ENCODE peak calls at places on chromosomes 7 and 10, in ten cellular contexts. F, T, W, S, Q, Y, P, A, D and U are unnamed samples.

GRCh38 chr7:127897704-127898454 is 133.4 kb downstream of the LRRC4 start:
- DNase-seq in F (no peak), T (no peak), W (no peak), S (no peak), Q (no peak), Y (no peak), P (no peak), A (no peak), D (peak), U (no peak)

GRCh38 chr10:97228775-97229157 is 43.0 kb upstream of the SLIT1 start:
- DNase-seq in F (no peak), T (no peak), W (no peak), S (no peak), Q (no peak), Y (no peak), P (no peak), A (no peak), D (no peak), U (no peak)

GRCh38 chr10:45660876-45661411 is 11.6 kb downstream of the ZFAND4 start:
- DNase-seq in F (no peak), T (no peak), W (no peak), S (no peak), Q (no peak), Y (no peak), P (no peak), A (peak), D (no peak), U (no peak)

GRCh38 chr10:98400482-98400881 is 14.5 kb downstream of the PYROXD2 start:
- DNase-seq in F (no peak), T (no peak), W (no peak), S (no peak), Q (no peak), Y (no peak), P (no peak), A (no peak), D (no peak), U (no peak)

GRCh38 chr10:94308866-94309265 is 53.9 kb downstream of the NOC3L start:
- DNase-seq in F (no peak), T (no peak), W (no peak), S (no peak), Q (no peak), Y (no peak), P (no peak), A (no peak), D (no peak), U (no peak)

GRCh38 chr7:41425926-41426325 is 277.0 kb downstream of the INHBA start:
- DNase-seq in F (no peak), T (no peak), W (no peak), S (no peak), Q (no peak), Y (no peak), P (no peak), A (no peak), D (no peak), U (no peak)

GRCh38 chr10:63722537-63722936 is 201.3 kb downstream of the REEP3 start:
- DNase-seq in F (peak), T (no peak), W (peak), S (no peak), Q (no peak), Y (no peak), P (no peak), A (no peak), D (no peak), U (peak)

GRCh38 chr10:19347592-19347991 is 299.0 kb downstream of the MALRD1 start:
- DNase-seq in F (no peak), T (no peak), W (no peak), S (peak), Q (no peak), Y (peak), P (no peak), A (no peak), D (no peak), U (no peak)

GRCh38 chr7:145692237-145692950 is 424.2 kb upstream of the CNTNAP2 start:
- DNase-seq in F (no peak), T (no peak), W (no peak), S (no peak), Q (no peak), Y (no peak), P (no peak), A (no peak), D (no peak), U (no peak)

GRCh38 chr7:93228302-93228701 is 2.0 kb upstream of the HEPACAM2 start:
- DNase-seq in F (no peak), T (no peak), W (peak), S (peak), Q (no peak), Y (peak), P (no peak), A (peak), D (no peak), U (no peak)

GRCh38 chr10:116183733-116184447 is 89.1 kb downstream of the GFRA1 start:
- DNase-seq in F (no peak), T (no peak), W (no peak), S (no peak), Q (peak), Y (no peak), P (no peak), A (no peak), D (no peak), U (peak)

GRCh38 chr10:52652431-52653220 is 120.0 kb downstream of the MBL2 start:
- DNase-seq in F (no peak), T (no peak), W (no peak), S (no peak), Q (no peak), Y (no peak), P (no peak), A (no peak), D (peak), U (no peak)

GRCh38 chr7:155954550-155955366 is 142.5 kb upstream of the SHH start:
- DNase-seq in F (no peak), T (no peak), W (no peak), S (no peak), Q (no peak), Y (no peak), P (no peak), A (no peak), D (no peak), U (no peak)

GRCh38 chr10:77192402-77192801 is 445.2 kb downstream of the KCNMA1 start:
- DNase-seq in F (no peak), T (no peak), W (no peak), S (no peak), Q (no peak), Y (no peak), P (no peak), A (no peak), D (no peak), U (no peak)
- H3K27ac ChIP-seq in F (no peak), T (no peak), W (peak), S (no peak), Q (peak), Y (no peak), P (no peak), A (no peak), D (no peak), U (no peak)

GRCh38 chr7:31758770-31759169 is 71.8 kb downstream of the PPP1R17 start:
- DNase-seq in F (no peak), T (no peak), W (no peak), S (no peak), Q (no peak), Y (no peak), P (no peak), A (no peak), D (no peak), U (no peak)

GRCh38 chr7:31763548-31763947 is 76.5 kb downstream of the PPP1R17 start:
- DNase-seq in F (no peak), T (no peak), W (no peak), S (no peak), Q (no peak), Y (no peak), P (no peak), A (no peak), D (no peak), U (no peak)

GRCh38 chr7:31767686-31768358 is 80.8 kb downstream of the PPP1R17 start:
- DNase-seq in F (no peak), T (no peak), W (no peak), S (peak), Q (no peak), Y (no peak), P (no peak), A (no peak), D (no peak), U (no peak)

GRCh38 chr7:31761646-31762045 is 74.6 kb downstream of the PPP1R17 start:
- DNase-seq in F (peak), T (no peak), W (no peak), S (no peak), Q (no peak), Y (no peak), P (no peak), A (no peak), D (no peak), U (peak)

DNA sequence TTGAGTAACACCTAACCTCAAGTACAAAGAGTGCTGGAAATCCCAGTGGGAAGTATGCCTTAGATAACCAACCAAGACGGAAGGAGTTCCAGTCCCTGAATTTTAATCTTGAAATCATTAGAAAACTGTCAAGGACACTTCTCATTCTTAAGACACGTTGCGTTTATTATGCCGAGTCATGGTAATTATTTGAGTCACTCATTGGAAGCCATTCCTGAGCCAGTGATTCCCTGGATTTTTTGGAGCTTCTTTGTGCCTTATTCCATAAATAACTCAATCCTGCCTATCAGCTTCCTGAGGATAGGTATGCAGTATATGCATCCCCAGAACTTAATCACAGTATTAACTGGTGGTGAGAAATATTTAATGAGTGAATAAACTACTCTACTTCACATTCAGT is 77.4 kb downstream of the PPP1R17 start:
- DNase-seq in F (no peak), T (no peak), W (no peak), S (no peak), Q (no peak), Y (no peak), P (no peak), A (no peak), D (no peak), U (no peak)
- H3K27ac ChIP-seq in F (no peak), T (no peak), W (no peak), S (no peak), Q (no peak), Y (no peak), P (no peak), A (no peak), D (no peak), U (no peak)

GRCh38 chr10:91076991-91077548 is 143.4 kb upstream of the PCGF5 start:
- DNase-seq in F (no peak), T (no peak), W (no peak), S (no peak), Q (peak), Y (no peak), P (no peak), A (no peak), D (no peak), U (no peak)
- H3K27ac ChIP-seq in F (peak), T (no peak), W (peak), S (no peak), Q (no peak), Y (no peak), P (peak), A (no peak), D (no peak), U (peak)

GRCh38 chr10:100516847-100517246 is 2.8 kb downstream of the SEC31B start:
- DNase-seq in F (peak), T (no peak), W (no peak), S (no peak), Q (no peak), Y (peak), P (no peak), A (no peak), D (no peak), U (no peak)

GRCh38 chr10:100522107-100522811 is 2.6 kb upstream of the SEC31B start:
- DNase-seq in F (no peak), T (no peak), W (no peak), S (no peak), Q (no peak), Y (no peak), P (no peak), A (no peak), D (no peak), U (no peak)

GRCh38 chr10:100520811-100521210 is 1.1 kb upstream of the SEC31B start:
- DNase-seq in F (no peak), T (no peak), W (no peak), S (no peak), Q (no peak), Y (no peak), P (no peak), A (no peak), D (no peak), U (no peak)

GRCh38 chr10:100518761-100519241 is 860 bp downstream of the SEC31B start:
- DNase-seq in F (peak), T (peak), W (peak), S (peak), Q (peak), Y (peak), P (peak), A (peak), D (peak), U (peak)

DNA sequence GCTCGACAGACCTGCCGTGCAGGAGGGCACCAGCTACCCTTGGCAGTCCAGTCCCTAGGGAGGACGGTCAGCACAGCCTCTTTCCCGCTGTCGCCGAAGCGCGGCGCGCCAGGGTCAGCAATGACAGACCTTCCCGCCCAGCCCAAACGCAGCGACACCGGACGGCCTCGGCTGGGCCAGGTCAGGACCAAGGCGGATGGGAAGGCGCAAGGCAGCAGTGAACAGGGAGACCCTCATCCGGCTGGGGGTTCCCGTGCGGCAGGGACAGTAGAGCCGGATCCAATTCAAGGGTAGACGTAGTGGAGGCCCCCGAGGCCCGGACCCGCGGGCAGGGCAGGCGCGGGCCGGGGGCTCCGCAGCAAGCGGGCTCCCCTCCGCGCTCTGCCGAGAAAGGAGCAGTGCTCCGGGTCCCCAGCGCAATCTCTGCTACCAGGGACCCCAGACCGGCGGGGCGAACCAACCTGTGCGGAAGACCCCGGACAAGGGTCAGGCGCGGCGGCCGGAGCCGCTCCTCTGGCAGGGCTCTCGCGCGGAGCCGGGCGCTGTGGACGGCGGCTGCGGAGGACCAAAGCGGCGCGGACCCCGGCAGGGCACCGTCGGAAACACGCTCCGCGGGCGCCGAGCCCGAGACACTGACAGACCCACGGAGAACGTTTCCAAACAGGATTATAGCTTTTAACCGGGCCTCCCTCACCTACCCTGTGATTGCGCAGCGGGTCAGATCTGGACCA is at the start of gene SEC31B:
- DNase-seq in F (peak), T (no peak), W (no peak), S (peak), Q (peak), Y (peak), P (no peak), A (no peak), D (no peak), U (peak)
- H3K27ac ChIP-seq in F (peak), T (no peak), W (no peak), S (no peak), Q (no peak), Y (no peak), P (no peak), A (no peak), D (no peak), U (peak)

DNA sequence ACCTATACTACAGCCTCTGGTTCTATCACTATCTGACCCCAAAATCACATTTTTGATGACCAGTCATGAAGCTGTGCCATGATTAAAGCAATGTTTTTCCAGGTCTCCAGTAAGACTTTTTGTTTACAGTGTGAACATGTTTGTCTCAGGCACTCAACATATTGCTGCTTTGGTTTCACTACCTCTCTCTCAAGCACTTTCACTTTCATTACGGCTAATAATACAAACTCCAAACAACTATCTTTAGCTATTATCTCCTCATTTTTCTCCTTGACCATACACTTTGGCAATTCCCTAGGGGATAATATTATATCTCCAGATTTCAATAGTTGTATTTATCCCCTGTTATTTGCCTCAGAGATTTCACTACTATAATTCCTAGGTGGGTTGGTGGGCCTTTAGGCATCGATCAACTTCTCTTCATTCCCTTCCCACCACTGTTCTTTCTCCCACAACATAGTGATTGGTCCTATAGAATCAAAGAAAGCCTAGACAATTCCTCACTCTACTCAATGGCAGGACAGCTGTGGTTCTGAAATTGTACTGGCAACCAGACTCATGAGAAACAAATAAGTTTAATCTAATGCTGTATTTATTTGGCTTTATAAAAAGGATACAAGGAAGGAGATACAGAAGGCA is 261.4 kb upstream of the ZWINT start:
- DNase-seq in F (no peak), T (no peak), W (no peak), S (no peak), Q (no peak), Y (no peak), P (no peak), A (peak), D (no peak), U (no peak)
- H3K27ac ChIP-seq in F (no peak), T (no peak), W (no peak), S (no peak), Q (peak), Y (no peak), P (no peak), A (peak), D (no peak), U (no peak)

DNA sequence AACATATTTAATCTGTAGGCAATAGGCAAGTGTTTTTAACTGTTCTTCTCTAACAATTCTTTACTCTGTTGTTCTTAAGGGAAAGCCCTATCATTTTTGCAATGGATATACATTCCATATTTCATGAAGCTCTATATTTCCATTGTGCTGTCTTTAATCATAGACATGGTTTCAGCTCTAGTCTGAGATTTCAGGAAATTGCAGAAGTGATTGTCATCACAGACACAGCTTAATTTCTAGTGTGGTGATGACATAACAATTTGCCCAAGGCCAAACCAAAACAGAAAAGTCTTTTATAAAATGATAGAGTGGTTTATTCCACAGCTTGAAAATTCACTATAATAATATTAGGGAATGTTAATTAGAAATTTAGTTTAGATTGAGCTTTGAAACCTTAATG is 494.1 kb upstream of the SEMA3A start:
- DNase-seq in F (no peak), T (no peak), W (no peak), S (no peak), Q (no peak), Y (no peak), P (no peak), A (no peak), D (no peak), U (no peak)
- H3K27ac ChIP-seq in F (no peak), T (no peak), W (no peak), S (no peak), Q (no peak), Y (no peak), P (no peak), A (no peak), D (no peak), U (no peak)

DNA sequence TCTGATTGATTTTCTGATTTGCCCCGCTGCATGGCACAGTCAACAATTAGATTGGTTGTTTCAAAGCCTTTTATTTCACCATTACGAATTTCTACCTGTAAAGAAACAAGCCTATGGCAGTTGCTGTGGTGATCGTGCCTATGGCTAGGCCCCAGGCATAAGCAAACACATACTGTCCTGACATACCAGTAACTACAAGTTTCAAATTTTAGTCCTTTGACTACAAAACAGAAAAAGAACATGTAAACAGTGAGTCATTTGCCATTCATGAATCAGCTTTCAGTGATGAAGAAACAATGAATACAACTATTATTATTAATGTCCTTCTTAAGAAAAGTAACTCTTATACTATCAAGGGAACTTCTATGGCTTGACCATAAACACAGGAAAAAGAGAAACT is 168.0 kb upstream of the LRRN3 start:
- DNase-seq in F (no peak), T (no peak), W (no peak), S (no peak), Q (no peak), Y (peak), P (no peak), A (no peak), D (no peak), U (no peak)
- H3K27ac ChIP-seq in F (no peak), T (no peak), W (no peak), S (no peak), Q (no peak), Y (no peak), P (no peak), A (no peak), D (no peak), U (no peak)

DNA sequence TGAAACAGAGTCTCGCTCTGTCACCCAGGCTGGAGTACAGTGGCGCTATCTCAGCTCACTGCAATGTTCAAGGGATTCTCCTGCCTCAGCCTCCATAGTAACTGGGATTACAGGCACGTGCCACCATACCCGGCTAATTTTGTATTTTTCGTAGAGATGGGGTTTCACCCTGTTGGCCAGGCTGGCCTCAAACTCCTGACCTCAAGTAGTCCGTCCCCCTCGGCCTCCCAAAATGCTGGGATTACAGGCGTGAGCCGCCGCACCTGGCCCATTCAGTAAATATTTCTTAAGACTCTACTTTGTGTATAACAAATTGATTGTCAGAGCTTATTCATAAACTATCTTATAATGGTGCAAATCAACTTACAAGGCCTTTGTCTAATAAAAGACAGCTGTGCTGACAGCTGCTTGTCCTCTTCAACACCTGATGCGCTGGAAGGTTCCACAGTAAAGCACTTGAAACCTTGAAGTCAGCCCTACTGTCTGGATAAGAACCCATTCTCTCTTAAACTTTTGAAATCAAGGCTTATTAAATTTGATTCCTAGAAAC is 14.7 kb downstream of the ECHDC3 start:
- DNase-seq in F (no peak), T (no peak), W (no peak), S (no peak), Q (no peak), Y (no peak), P (no peak), A (no peak), D (no peak), U (no peak)
- H3K27ac ChIP-seq in F (peak), T (no peak), W (peak), S (no peak), Q (peak), Y (peak), P (peak), A (no peak), D (no peak), U (peak)

GRCh38 chr7:25054849-25055248 is 70.2 kb downstream of the CYCS start:
- DNase-seq in F (no peak), T (no peak), W (no peak), S (no peak), Q (no peak), Y (peak), P (no peak), A (no peak), D (no peak), U (no peak)
- H3K27ac ChIP-seq in F (no peak), T (no peak), W (no peak), S (no peak), Q (no peak), Y (no peak), P (no peak), A (no peak), D (no peak), U (no peak)